ENCODE peak calls at places on chromosome 11, in seven cellular contexts. T is H9; F is mammary epithelial cell; N is Panc1; V is DND-41; R is neural progenitor cell; X is naive thymus-derived CD4-positive, alpha-beta T cell. I is an unnamed sample.
A peak's percentile ranks its signal among the peaks of the same experiment; 100 is the strongest.

GRCh38 chr11:57094206-57094940 is 87.4 kb upstream of the LRRC55 start:
- DNase-seq in X (no peak), T (no peak), V (no peak), N (no peak), R (no peak), F (peak; percentile 21), I (no peak)

GRCh38 chr11:125079151-125079877 is 16.2 kb downstream of the SLC37A2 start:
- DNase-seq in T (no peak), V (no peak), F (no peak), R (no peak), N (no peak), X (no peak), I (no peak)

GRCh38 chr11:63553759-63554158 is 9.4 kb downstream of the PLAAT2 start:
- DNase-seq in F (no peak), N (no peak), V (peak; percentile 89), X (peak; percentile 41), T (peak; percentile 29), R (no peak), I (peak; percentile 59)

GRCh38 chr11:116534270-116534975 is 238.4 kb downstream of the BUD13 start:
- DNase-seq in N (no peak), R (no peak), X (no peak), F (no peak), V (no peak), T (no peak), I (no peak)

GRCh38 chr11:124788521-124788920 is 11.7 kb downstream of the MSANTD2 start:
- DNase-seq in X (no peak), V (no peak), R (no peak), N (no peak), F (no peak), T (no peak), I (no peak)

GRCh38 chr11:1574256-1575242 is 2.5 kb upstream of the DUSP8 start:
- DNase-seq in V (peak; percentile 46), F (peak; percentile 24), X (peak; percentile 71), T (peak; percentile 63), N (no peak), R (peak; percentile 73), I (peak; percentile 55)

GRCh38 chr11:330694-331314 is 10.1 kb upstream of the IFITM3 start:
- DNase-seq in F (no peak), R (no peak), X (no peak), V (peak; percentile 89), T (peak; percentile 26), N (no peak), I (no peak)

GRCh38 chr11:110777765-110778164 is 65.5 kb upstream of the ARHGAP20 start:
- DNase-seq in N (no peak), X (no peak), T (no peak), R (no peak), V (no peak), F (peak; percentile 48), I (no peak)

GRCh38 chr11:117223741-117224685 is 7.9 kb downstream of the PCSK7 start:
- DNase-seq in N (no peak), T (no peak), X (no peak), F (no peak), V (no peak), R (no peak), I (no peak)

GRCh38 chr11:97740783-97741151 is 1280.0 kb upstream of the CNTN5 start:
- DNase-seq in F (no peak), R (no peak), V (no peak), T (no peak), N (no peak), X (no peak), I (no peak)

GRCh38 chr11:126378763-126379162 is 23.3 kb downstream of the ST3GAL4 start:
- DNase-seq in F (no peak), X (no peak), R (no peak), N (no peak), V (no peak), T (no peak), I (no peak)

GRCh38 chr11:120174866-120175265 is 36.0 kb upstream of the OAF start:
- DNase-seq in N (no peak), R (no peak), T (no peak), F (no peak), V (no peak), X (no peak), I (no peak)

GRCh38 chr11:75333807-75334140 is 17.7 kb downstream of the ARRB1 start:
- DNase-seq in N (no peak), R (no peak), T (no peak), V (no peak), F (no peak), X (no peak), I (no peak)

GRCh38 chr11:74195828-74196227 is 24.7 kb downstream of the PPME1 start:
- DNase-seq in R (no peak), X (no peak), F (peak; percentile 8), N (no peak), T (no peak), V (no peak), I (no peak)

GRCh38 chr11:57761301-57762234 is at the start of gene CTNND1:
- DNase-seq in F (peak; percentile 97), V (peak; percentile 62), X (no peak), N (peak; percentile 86), T (peak; percentile 92), R (peak; percentile 93), I (no peak)

GRCh38 chr11:68314886-68315580 is 2.6 kb downstream of the LRP5 start:
- DNase-seq in N (no peak), X (no peak), V (no peak), R (no peak), F (peak; percentile 76), T (no peak), I (no peak)

GRCh38 chr11:114259124-114259526 is 37.1 kb upstream of the NNMT start:
- DNase-seq in V (no peak), R (no peak), X (no peak), F (no peak), N (no peak), T (no peak), I (no peak)

GRCh38 chr11:75583710-75584658 is 21.9 kb downstream of the SERPINH1 start:
- DNase-seq in V (peak; percentile 54), F (no peak), N (no peak), T (peak; percentile 82), X (no peak), R (peak; percentile 86), I (no peak)

GRCh38 chr11:65645710-65646109 is 7.8 kb downstream of the SIPA1 start:
- DNase-seq in N (no peak), V (no peak), X (no peak), T (no peak), R (no peak), F (no peak), I (no peak)

GRCh38 chr11:118870396-118871343 is 13.0 kb upstream of the CXCR5 start:
- DNase-seq in R (peak; percentile 25), T (no peak), X (no peak), V (no peak), F (no peak), N (no peak), I (no peak)

GRCh38 chr11:1146311-1146864 is 11.4 kb upstream of the MUC5AC start:
- DNase-seq in V (no peak), T (no peak), F (no peak), N (no peak), X (no peak), R (no peak), I (no peak)

GRCh38 chr11:126423154-126423553 is 67.7 kb downstream of the ST3GAL4 start:
- DNase-seq in R (no peak), X (no peak), V (no peak), F (no peak), N (no peak), T (no peak), I (no peak)

GRCh38 chr11:30992513-30992849 is 377.1 kb downstream of the DCDC1 start:
- DNase-seq in F (no peak), X (no peak), R (no peak), N (no peak), V (peak; percentile 62), T (no peak), I (no peak)

GRCh38 chr11:85948884-85949283 is 93.7 kb downstream of the CCDC83 start:
- DNase-seq in V (no peak), X (no peak), T (no peak), R (no peak), F (peak; percentile 43), N (no peak), I (no peak)
- H3K27ac ChIP-seq in V (no peak overlapping the region), X (no peak overlapping the region), T (no peak overlapping the region), R (no peak overlapping the region), F (no peak overlapping the region), N (no peak overlapping the region), I (no peak overlapping the region)

DNA sequence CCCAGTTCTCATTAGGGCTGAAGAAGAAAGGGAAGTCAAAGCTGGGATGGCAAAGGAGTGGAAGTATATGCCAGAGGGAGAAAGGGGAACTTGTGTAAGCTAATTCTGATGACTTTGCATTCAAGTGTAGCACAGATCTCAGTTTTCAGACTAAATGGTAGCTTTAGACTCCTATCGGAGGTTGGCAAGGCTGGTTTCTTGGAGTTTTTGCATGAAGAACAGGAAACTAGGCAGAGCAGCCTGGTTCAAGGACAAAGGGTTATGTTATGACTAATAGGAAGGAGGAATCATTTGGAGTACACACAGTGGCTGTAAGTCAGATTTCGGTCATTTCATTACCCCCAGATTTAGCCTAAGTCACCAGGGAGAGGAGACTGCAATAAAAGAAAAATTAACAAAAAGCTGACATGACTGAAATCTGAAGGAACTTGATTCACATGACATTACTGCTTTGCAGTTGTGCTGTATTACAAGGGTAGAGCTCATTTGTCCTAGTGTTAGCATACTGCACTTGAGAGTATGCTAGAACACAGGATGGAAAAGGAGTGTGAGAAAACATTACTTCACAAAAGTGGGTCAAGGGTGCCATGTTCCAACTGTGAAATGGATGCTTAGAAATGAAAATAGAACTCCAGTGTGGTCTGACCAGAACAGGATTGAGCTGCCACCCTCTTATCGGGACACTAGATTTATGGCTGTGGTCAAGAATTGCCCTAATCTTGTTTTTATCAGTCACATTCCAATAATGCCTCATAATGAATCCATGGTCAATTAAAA is 23.6 kb downstream of the ADM start:
- DNase-seq in R (no peak), F (peak; percentile 19), V (no peak), X (no peak), N (no peak), T (no peak), I (no peak)
- H3K4me1 ChIP-seq in R (peaks cover 10% of the 10 kb centered on the region), F (peaks cover 13% of the 10 kb centered on the region), V (no peaks in the 10 kb centered on the region), X (no peaks in the 10 kb centered on the region), N (peaks cover 40% of the 10 kb centered on the region), T (peaks cover 9% of the 10 kb centered on the region), I (no peaks in the 10 kb centered on the region)

GRCh38 chr11:47981667-47982404 is 1.5 kb downstream of the PTPRJ start:
- DNase-seq in F (no peak), R (no peak), X (peak; percentile 22), N (no peak), V (no peak), T (no peak), I (no peak)
- H3K27ac ChIP-seq in F (no peak overlapping the region), R (no peak overlapping the region), X (peak overlapping the region; percentile 79), N (peak overlapping the region; percentile 89), V (no peak overlapping the region), T (no peak overlapping the region), I (peak overlapping the region; percentile 53)

GRCh38 chr11:106012744-106013143 is 9.3 kb downstream of the MSANTD4 start:
- DNase-seq in X (no peak), F (no peak), N (no peak), R (no peak), T (no peak), V (no peak), I (no peak)

GRCh38 chr11:106014035-106014434 is 8.0 kb downstream of the MSANTD4 start:
- DNase-seq in V (no peak), F (no peak), T (no peak), X (no peak), N (no peak), R (no peak), I (no peak)

GRCh38 chr11:106021967-106022794 is at the start of gene MSANTD4:
- DNase-seq in R (peak; percentile 99), X (peak; percentile 94), N (peak; percentile 99), T (peak; percentile 99), V (peak; percentile 99), F (peak; percentile 98), I (peak; percentile 95)

GRCh38 chr11:106021181-106021966 is 666 bp downstream of the MSANTD4 start:
- DNase-seq in N (no peak), R (no peak), F (no peak), T (no peak), X (no peak), V (no peak), I (no peak)

GRCh38 chr11:106017088-106017487 is 5.0 kb downstream of the MSANTD4 start:
- DNase-seq in R (no peak), T (no peak), X (no peak), N (no peak), F (no peak), V (no peak), I (no peak)
- H3K4me1 ChIP-seq in R (peaks cover 29% of the 10 kb centered on the region), T (peaks cover 2% of the 10 kb centered on the region), X (peaks cover 27% of the 10 kb centered on the region), N (peaks cover 15% of the 10 kb centered on the region), F (peaks cover 17% of the 10 kb centered on the region), V (peaks cover 53% of the 10 kb centered on the region), I (peaks cover 35% of the 10 kb centered on the region)